ENCODE peak calls at places on chromosome 10, in six cellular contexts. M is stomach, T is hepatocyte, D is NB4, W is fibroblast of mammary gland, P is GM10248. Q is an unnamed sample.
A peak's percentile ranks its signal among the peaks of the same experiment; 100 is the strongest.

GRCh38 chr10:58930497-58930896 is 245.9 kb upstream of the PHYHIPL start:
- DNase-seq in P (no peak), T (no peak), M (no peak), W (peak; percentile 71), D (no peak), Q (no peak)

GRCh38 chr10:93376372-93377296 is 105.5 kb downstream of the MYOF start:
- DNase-seq in P (peak; percentile 65), W (peak; percentile 90), T (peak; percentile 87), M (peak; percentile 26), D (peak; percentile 84), Q (peak; percentile 67)

GRCh38 chr10:51876528-51876927 is 177.1 kb upstream of the CSTF2T start:
- DNase-seq in D (no peak), T (no peak), M (no peak), P (no peak), W (no peak), Q (no peak)

GRCh38 chr10:3689871-3690510 is 95.0 kb downstream of the KLF6 start:
- DNase-seq in W (no peak), M (no peak), P (no peak), D (no peak), T (no peak), Q (no peak)

GRCh38 chr10:61635946-61636345 is 26.8 kb upstream of the CABCOCO1 start:
- DNase-seq in T (no peak), W (peak; percentile 93), M (no peak), P (no peak), D (no peak), Q (no peak)

GRCh38 chr10:86258488-86258887 is 108.1 kb downstream of the GRID1 start:
- DNase-seq in P (no peak), W (peak; percentile 23), T (no peak), D (no peak), M (no peak), Q (no peak)

GRCh38 chr10:132879408-132880147 is 62.8 kb downstream of the CFAP46 start:
- DNase-seq in T (no peak), M (peak; percentile 24), W (no peak), P (no peak), D (no peak), Q (no peak)

GRCh38 chr10:121326905-121327304 is 271.3 kb downstream of the FGFR2 start:
- DNase-seq in W (no peak), P (no peak), T (no peak), D (no peak), M (no peak), Q (no peak)

GRCh38 chr10:58780481-58780880 is 267.8 kb downstream of the BICC1 start:
- DNase-seq in D (no peak), M (no peak), T (no peak), P (no peak), W (no peak), Q (no peak)

GRCh38 chr10:119778776-119779445 is 53.1 kb downstream of the INPP5F start:
- DNase-seq in P (no peak), T (no peak), W (no peak), M (no peak), D (no peak), Q (no peak)

GRCh38 chr10:8331896-8332729 is 277.6 kb downstream of the GATA3 start:
- DNase-seq in W (peak; percentile 14), M (peak; percentile 58), D (peak; percentile 60), P (peak; percentile 45), T (peak; percentile 63), Q (peak; percentile 71)

GRCh38 chr10:103491729-103492364 is 1.7 kb upstream of the NEURL1 start:
- DNase-seq in M (no peak), D (no peak), W (peak; percentile 94), T (peak; percentile 88), P (no peak), Q (no peak)

GRCh38 chr10:124999433-125000365 is 57.8 kb downstream of the ZRANB1 start:
- DNase-seq in D (no peak), T (no peak), M (peak; percentile 25), W (peak; percentile 61), P (no peak), Q (peak; percentile 17)

GRCh38 chr10:83539528-83540308 is 599.6 kb upstream of the GHITM start:
- DNase-seq in D (no peak), W (peak; percentile 18), P (no peak), M (no peak), T (peak; percentile 54), Q (no peak)

GRCh38 chr10:58266826-58267712 is 625 bp downstream of the IPMK start:
- DNase-seq in M (peak; percentile 42), D (peak; percentile 94), T (peak; percentile 53), P (peak; percentile 27), W (peak; percentile 57), Q (peak; percentile 42)

GRCh38 chr10:4981722-4982471 is 18.7 kb downstream of the AKR1C1 start:
- DNase-seq in T (peak; percentile 76), P (peak; percentile 20), M (peak; percentile 74), D (peak; percentile 19), W (peak; percentile 69), Q (peak; percentile 4)
- TF ChIP-seq CTCF in T (peak; percentile 46), P (peak; percentile 53), M (no peak), D (peak; percentile 16), W (peak; percentile 52), Q (peak; percentile 33)

GRCh38 chr10:100761191-100761590 is 15.8 kb downstream of the PAX2 start:
- DNase-seq in P (no peak), M (no peak), T (no peak), W (no peak), D (no peak), Q (no peak)

GRCh38 chr10:100755821-100756220 is 10.4 kb downstream of the PAX2 start:
- DNase-seq in M (no peak), W (no peak), P (no peak), D (no peak), T (no peak), Q (no peak)

GRCh38 chr10:100763043-100763747 is 17.8 kb downstream of the PAX2 start:
- DNase-seq in W (no peak), P (no peak), D (no peak), T (no peak), M (no peak), Q (no peak)

GRCh38 chr10:100760726-100761125 is 15.3 kb downstream of the PAX2 start:
- DNase-seq in P (no peak), M (no peak), W (no peak), T (no peak), D (no peak), Q (no peak)

GRCh38 chr10:100759331-100759730 is 13.9 kb downstream of the PAX2 start:
- DNase-seq in W (no peak), P (no peak), T (no peak), M (no peak), D (peak; percentile 16), Q (no peak)
- TF ChIP-seq CTCF in W (no peak), P (no peak), T (no peak), M (no peak), D (no peak), Q (no peak)

GRCh38 chr10:35643151-35643975 is 1.3 kb upstream of the FZD8 start:
- DNase-seq in M (peak; percentile 74), P (peak; percentile 27), D (peak; percentile 6), W (peak; percentile 41), T (peak; percentile 77), Q (peak; percentile 43)

GRCh38 chr10:35642793-35643114 is 658 bp upstream of the FZD8 start:
- DNase-seq in W (no peak), T (no peak), D (no peak), P (no peak), M (no peak), Q (no peak)

GRCh38 chr10:35640951-35641429 is 1.1 kb downstream of the FZD8 start:
- DNase-seq in T (peak; percentile 85), M (peak; percentile 70), P (peak; percentile 45), W (peak; percentile 81), D (no peak), Q (peak; percentile 57)

GRCh38 chr10:35641430-35642015 is 573 bp downstream of the FZD8 start:
- DNase-seq in P (peak; percentile 45), W (peak; percentile 33), T (peak; percentile 65), D (no peak), M (peak; percentile 28), Q (peak; percentile 60)

DNA sequence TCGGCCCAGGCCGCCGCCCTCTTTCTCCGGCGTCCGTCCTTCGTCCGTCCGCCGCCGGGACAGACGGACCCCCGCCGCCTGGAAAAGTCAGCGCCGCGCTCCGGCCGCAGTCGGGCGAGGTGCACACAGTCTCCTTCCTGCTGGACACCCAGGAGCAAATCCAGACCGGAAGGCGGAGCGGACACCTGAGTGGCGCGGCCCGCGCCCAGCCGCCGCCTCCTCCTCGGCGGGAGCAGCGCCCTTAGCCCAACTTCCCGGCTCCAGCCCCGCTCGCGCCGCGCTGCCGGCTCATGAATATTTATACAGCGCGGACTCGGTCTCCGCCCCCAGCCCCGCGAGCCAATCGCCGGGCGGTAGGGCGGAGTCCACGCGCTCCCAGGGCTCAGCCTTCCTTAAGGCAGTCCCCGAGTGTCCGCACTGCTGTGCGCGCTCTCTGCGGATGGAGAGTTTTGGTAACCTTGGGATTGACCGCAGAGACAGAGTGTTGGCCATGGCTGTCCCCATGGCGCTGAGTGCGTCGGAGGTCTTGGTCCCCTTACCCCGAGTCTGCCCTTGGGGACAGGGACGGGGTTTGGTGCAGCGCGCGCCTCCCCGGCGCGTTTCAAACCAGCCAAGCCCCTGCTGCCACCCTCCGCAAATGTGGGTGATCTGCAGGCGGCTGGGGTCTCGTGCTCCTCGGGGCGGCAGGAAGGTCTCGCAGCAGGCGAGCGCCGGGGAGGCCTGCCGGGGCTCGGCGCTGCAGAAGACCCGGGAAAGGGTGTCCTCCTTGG is at the start of gene FZD8:
- DNase-seq in M (peak; percentile 94), W (peak; percentile 86), P (peak; percentile 86), D (peak; percentile 45), T (peak; percentile 95), Q (peak; percentile 90)
- TF ChIP-seq CTCF in M (no peak), W (no peak), P (no peak), D (no peak), T (peak; percentile 22), Q (peak; percentile 28)

DNA sequence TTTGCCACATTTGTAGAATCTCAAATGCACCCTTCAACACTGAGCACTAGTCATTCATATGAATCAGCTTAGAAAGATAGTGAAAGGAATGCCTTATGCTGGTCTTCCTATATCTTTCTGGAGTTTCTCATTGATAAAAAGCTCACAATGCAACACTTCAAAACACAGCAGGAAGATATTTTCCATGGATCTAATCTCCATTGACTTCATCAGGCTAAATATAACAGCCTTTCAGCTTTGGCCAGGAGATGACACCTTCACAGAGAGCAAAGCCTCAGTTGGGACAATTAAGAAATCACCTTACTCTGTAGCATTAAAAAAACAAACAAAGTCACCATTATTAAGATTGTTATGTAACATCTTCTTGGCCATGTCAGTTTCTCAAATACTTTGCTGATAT is 6.7 kb downstream of the NRP1 start:
- DNase-seq in W (no peak), M (no peak), P (no peak), T (no peak), D (no peak), Q (no peak)
- TF ChIP-seq CTCF in W (peak; percentile 22), M (no peak), P (no peak), T (peak; percentile 48), D (no peak), Q (no peak)

GRCh38 chr10:576130-576465 is 113.4 kb downstream of the DIP2C start:
- DNase-seq in W (peak; percentile 88), D (no peak), T (no peak), P (no peak), M (no peak), Q (no peak)
- TF ChIP-seq CTCF in W (no peak), D (no peak), T (no peak), P (no peak), M (no peak), Q (no peak)

GRCh38 chr10:89086801-89087513 is 96.4 kb downstream of the FAS start:
- DNase-seq in M (peak; percentile 39), T (no peak), P (no peak), W (peak; percentile 98), D (peak; percentile 95), Q (no peak)
- TF ChIP-seq CTCF in M (no peak), T (no peak), P (no peak), W (no peak), D (no peak), Q (no peak)